ENCODE peak calls at places on chromosome X, in six cellular contexts. U is astrocyte, O is A549, P is Peyer's patch, R is breast epithelium, W is right atrium auricular region. A is an unnamed sample.
A peak's percentile ranks its signal among the peaks of the same experiment; 100 is the strongest.

GRCh38 chrX:66164470-66164869 is 423 bp downstream of the HEPH start:
- DNase-seq in U (no peak), O (no peak), P (no peak), R (no peak), W (no peak), A (no peak)

GRCh38 chrX:3501833-3502535 is 155.5 kb upstream of the MXRA5 start:
- DNase-seq in U (peak; percentile 89), O (no peak), P (no peak), R (peak; percentile 61), W (no peak), A (no peak)

GRCh38 chrX:154695913-154696312 is 42.5 kb upstream of the CTAG2 start:
- DNase-seq in U (no peak), O (no peak), P (no peak), R (no peak), W (no peak), A (no peak)

GRCh38 chrX:110558406-110558805 is 199.8 kb downstream of the RTL9 start:
- DNase-seq in U (no peak), O (no peak), P (no peak), R (no peak), W (no peak), A (no peak)

GRCh38 chrX:283115-283845 is 2.1 kb downstream of the PLCXD1 start:
- DNase-seq in U (peak; percentile 78), O (peak; percentile 95), P (peak; percentile 94), R (peak; percentile 89), W (peak; percentile 94), A (peak; percentile 86)

GRCh38 chrX:132505116-132505515 is 16.3 kb upstream of the MBNL3 start:
- DNase-seq in U (no peak), O (no peak), P (no peak), R (no peak), W (no peak), A (no peak)

GRCh38 chrX:1685460-1685859 is 70.6 kb downstream of the ASMT start:
- DNase-seq in U (no peak), O (no peak), P (no peak), R (no peak), W (no peak), A (no peak)

GRCh38 chrX:9318213-9318612 is 146.6 kb upstream of the TBL1X start:
- DNase-seq in U (no peak), O (no peak), P (no peak), R (no peak), W (no peak), A (no peak)

GRCh38 chrX:103051260-103051789 is 12.6 kb downstream of the BEX1 start:
- DNase-seq in U (no peak), O (no peak), P (no peak), R (no peak), W (no peak), A (no peak)

GRCh38 chrX:149950681-149951080 is 12.4 kb upstream of the EOLA2 start:
- DNase-seq in U (peak; percentile 20), O (peak; percentile 40), P (no peak), R (no peak), W (no peak), A (peak; percentile 9)

GRCh38 chrX:22760513-22761057 is 239.2 kb upstream of the DDX53 start:
- DNase-seq in U (no peak), O (no peak), P (no peak), R (no peak), W (no peak), A (no peak)

GRCh38 chrX:54808109-54808604 is 612 bp downstream of the MAGED2 start:
- DNase-seq in U (peak; percentile 22), O (peak; percentile 36), P (peak; percentile 68), R (peak; percentile 54), W (no peak), A (no peak)

GRCh38 chrX:77415161-77415560 is 32.0 kb upstream of the FGF16 start:
- DNase-seq in U (no peak), O (no peak), P (no peak), R (no peak), W (no peak), A (no peak)

GRCh38 chrX:150767475-150768131 is 74.4 kb downstream of the MTMR1 start:
- DNase-seq in U (peak; percentile 92), O (no peak), P (no peak), R (no peak), W (peak; percentile 58), A (peak; percentile 19)

GRCh38 chrX:155747520-155747919 is 133.6 kb upstream of the VAMP7 start:
- DNase-seq in U (no peak), O (no peak), P (no peak), R (no peak), W (no peak), A (no peak)

GRCh38 chrX:15170927-15171326 is 99.0 kb downstream of the ASB9 start:
- DNase-seq in U (peak; percentile 51), O (no peak), P (no peak), R (no peak), W (no peak), A (no peak)

GRCh38 chrX:115018944-115019343 is 1.5 kb upstream of the IL13RA2 start:
- DNase-seq in U (no peak), O (no peak), P (no peak), R (no peak), W (no peak), A (no peak)

GRCh38 chrX:18983711-18984380 is at the start of gene PHKA2:
- DNase-seq in U (peak; percentile 18), O (peak; percentile 40), P (peak; percentile 47), R (peak; percentile 20), W (peak; percentile 62), A (peak; percentile 30)

GRCh38 chrX:108165349-108166111 is 74.0 kb downstream of the ATG4A start:
- DNase-seq in U (peak; percentile 21), O (peak; percentile 38), P (no peak), R (no peak), W (no peak), A (peak; percentile 2)

GRCh38 chrX:17803449-17803848 is 57.6 kb downstream of the RAI2 start:
- DNase-seq in U (no peak), O (no peak), P (no peak), R (no peak), W (no peak), A (no peak)

GRCh38 chrX:3006500-3006899 is at the start of gene ARSH:
- DNase-seq in U (no peak), O (no peak), P (no peak), R (no peak), W (no peak), A (no peak)

GRCh38 chrX:140425712-140426395 is 79.0 kb downstream of the SOX3 start:
- DNase-seq in U (peak; percentile 27), O (no peak), P (no peak), R (no peak), W (no peak), A (no peak)

DNA sequence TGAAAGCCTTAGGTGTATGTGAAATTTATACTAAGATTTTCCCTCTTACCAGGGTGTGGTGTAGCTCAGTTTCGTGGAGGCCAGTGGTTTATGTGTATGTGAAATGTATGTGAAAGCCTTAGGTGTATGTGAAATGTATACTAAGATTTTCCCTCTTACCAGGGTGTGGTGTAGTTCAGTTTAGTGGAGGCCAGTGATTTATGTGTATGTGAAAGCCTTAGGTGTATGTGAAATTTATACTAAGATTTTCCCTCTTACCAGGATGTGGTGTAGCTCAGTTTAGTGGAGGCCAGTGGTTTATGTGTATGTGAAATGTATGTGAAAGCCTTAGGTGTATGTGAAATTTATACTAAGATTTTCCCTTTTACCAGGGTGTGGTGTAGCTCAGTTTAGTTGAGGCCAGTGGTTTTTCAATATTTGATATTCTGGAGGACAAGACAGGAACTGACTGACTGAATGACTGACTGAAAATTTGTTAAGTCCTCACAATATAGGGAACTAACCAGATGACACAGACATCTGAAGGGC is 143.7 kb downstream of the NEXMIF start:
- DNase-seq in U (no peak), O (no peak), P (no peak), R (no peak), W (no peak), A (no peak)
- TF ChIP-seq CTCF in U (no peak), O (no peak), P (no peak), R (no peak), W (no peak), A (no peak)

DNA sequence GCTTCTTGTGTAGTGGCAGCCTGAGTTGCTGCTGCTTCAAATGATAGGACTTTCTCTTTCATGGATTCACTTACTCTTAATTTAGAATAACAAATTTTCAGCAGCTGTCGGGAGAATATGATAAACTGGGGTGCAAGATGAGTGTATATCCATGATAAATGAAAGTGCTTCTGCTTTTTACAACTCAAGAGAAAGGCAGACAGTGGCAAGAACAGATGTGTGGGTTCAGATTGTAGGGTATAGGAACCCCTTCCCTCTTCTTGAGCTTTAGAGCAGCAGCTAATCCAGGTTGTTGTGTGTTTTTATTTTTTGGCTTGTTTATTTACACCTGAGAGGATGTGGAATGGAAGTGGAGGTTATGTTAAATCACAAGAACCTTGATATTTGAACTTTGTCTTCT is 1.1 kb downstream of the SH3BGRL start:
- DNase-seq in U (no peak), O (no peak), P (no peak), R (no peak), W (no peak), A (no peak)
- H3K27ac ChIP-seq in U (peak overlapping the region; percentile 90), O (peak overlapping the region; percentile 76), P (peak overlapping the region; percentile 6), R (peak overlapping the region; percentile 75), W (peak overlapping the region; percentile 78), A (no peak overlapping the region)

DNA sequence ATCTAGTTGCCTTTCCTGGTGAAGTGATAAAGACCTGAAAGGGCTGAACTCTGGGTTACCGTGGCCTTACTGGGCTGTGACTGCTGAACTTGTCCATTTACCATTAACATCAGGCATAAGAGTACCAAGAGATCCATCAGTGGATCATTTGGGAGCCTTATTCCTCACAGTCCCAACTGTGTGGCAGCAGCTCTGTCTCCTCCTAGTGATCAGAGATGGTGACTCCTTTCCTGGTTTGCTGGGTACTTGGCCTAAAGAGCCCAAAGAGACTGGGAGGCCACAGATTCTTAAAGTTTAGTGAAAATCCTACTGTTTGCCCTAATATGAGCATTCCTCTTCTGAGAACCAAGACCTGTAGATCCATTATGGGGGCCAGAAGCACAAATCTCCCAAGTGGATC is 56.3 kb upstream of the ATP6AP2 start:
- DNase-seq in U (no peak), O (no peak), P (no peak), R (no peak), W (no peak), A (no peak)
- TF ChIP-seq CTCF in U (no peak), O (no peak), P (no peak), R (no peak), W (no peak), A (no peak)

DNA sequence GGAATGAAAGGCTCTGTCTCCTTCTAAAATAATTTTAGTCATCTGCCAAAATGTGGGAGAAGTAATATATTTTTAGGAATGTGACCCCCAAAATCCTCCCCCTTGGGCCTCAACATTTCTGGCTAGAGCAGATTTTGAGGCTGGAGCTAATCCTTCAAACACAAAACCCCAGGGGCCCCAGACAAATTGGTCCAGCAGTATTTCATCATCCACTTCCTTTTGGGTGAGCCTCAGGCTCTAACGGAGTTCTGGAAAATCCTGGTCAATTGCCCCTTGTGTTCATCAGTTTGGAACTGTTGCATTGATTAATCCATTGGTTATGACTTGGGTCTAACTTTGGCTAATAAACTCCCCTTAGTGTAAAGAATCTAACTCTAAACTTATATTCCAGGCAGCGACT is 67.4 kb upstream of the PCDH19 start:
- DNase-seq in U (no peak), O (no peak), P (no peak), R (no peak), W (no peak), A (no peak)
- H3K27ac ChIP-seq in U (no peak overlapping the region), O (no peak overlapping the region), P (no peak overlapping the region), R (no peak overlapping the region), W (no peak overlapping the region), A (no peak overlapping the region)

GRCh38 chrX:129678176-129678880 is 23.6 kb upstream of the APLN start:
- DNase-seq in U (no peak), O (peak; percentile 61), P (peak; percentile 45), R (peak; percentile 20), W (no peak), A (no peak)
- TF ChIP-seq CTCF in U (no peak), O (peak; percentile 51), P (peak; percentile 24), R (no peak), W (no peak), A (peak; percentile 45)

GRCh38 chrX:37816766-37817165 is 30.6 kb downstream of the DYNLT3 start:
- DNase-seq in U (no peak), O (no peak), P (no peak), R (no peak), W (no peak), A (no peak)
- H3K27ac ChIP-seq in U (no peak overlapping the region), O (no peak overlapping the region), P (no peak overlapping the region), R (no peak overlapping the region), W (no peak overlapping the region), A (no peak overlapping the region)

A was measured in RWPE1.